ENCODE peak calls at places on chromosome X, in nine cellular contexts. E, D, W, Q, V, N, I, G and R are unnamed samples.

GRCh38 chrX:39491548-39492297 is 606.0 kb downstream of the BCOR start:
- DNase-seq in D (no peak), I (no peak), V (peak; percentile 40), E (no peak), G (no peak), W (no peak), Q (no peak), N (peak; percentile 41), R (peak; percentile 77)

GRCh38 chrX:110944793-110945466 is 149.3 kb upstream of the CHRDL1 start:
- DNase-seq in V (no peak), G (no peak), E (peak; percentile 67), W (no peak), N (no peak), I (no peak), Q (peak; percentile 7), D (peak; percentile 35), R (no peak)

GRCh38 chrX:71178908-71179307 is 34.3 kb downstream of the NLGN3 start:
- DNase-seq in Q (peak; percentile 66), G (peak; percentile 79), I (peak; percentile 37), N (peak; percentile 8), V (peak; percentile 50), E (peak; percentile 71), D (peak; percentile 25), W (peak; percentile 76), R (peak; percentile 51)

GRCh38 chrX:10415704-10416001 is 204.7 kb downstream of the MID1 start:
- DNase-seq in W (no peak), Q (peak; percentile 45), E (no peak), G (peak; percentile 8), V (no peak), D (no peak), N (no peak), I (no peak), R (no peak)

GRCh38 chrX:19636989-19637388 is 121.7 kb upstream of the MAP3K15 start:
- DNase-seq in V (no peak), D (no peak), E (no peak), W (no peak), N (no peak), Q (no peak), I (no peak), G (no peak), R (no peak)

GRCh38 chrX:107849747-107850478 is 24.2 kb downstream of the MID2 start:
- DNase-seq in D (no peak), G (no peak), V (no peak), W (peak; percentile 4), Q (no peak), N (no peak), E (no peak), I (no peak), R (peak; percentile 11)

GRCh38 chrX:80808854-80809493 is 703 bp downstream of the BRWD3 start:
- DNase-seq in W (peak; percentile 1), V (peak; percentile 31), N (peak; percentile 31), G (peak; percentile 12), D (peak; percentile 37), E (peak; percentile 56), Q (peak; percentile 7), I (no peak), R (peak; percentile 46)

GRCh38 chrX:71941771-71942170 is 31.1 kb downstream of the NHSL2 start:
- DNase-seq in V (no peak), E (no peak), D (no peak), G (peak; percentile 80), W (no peak), N (no peak), I (peak; percentile 66), Q (peak; percentile 45), R (no peak)

GRCh38 chrX:155020591-155020990 is 1.9 kb downstream of the F8 start:
- DNase-seq in W (no peak), E (no peak), N (no peak), D (no peak), Q (no peak), V (no peak), G (no peak), I (no peak), R (no peak)

GRCh38 chrX:74579597-74580209 is 34.7 kb downstream of the RLIM start:
- DNase-seq in I (no peak), G (peak; percentile 5), V (no peak), W (no peak), Q (peak; percentile 49), E (no peak), N (no peak), D (no peak), R (peak; percentile 8)

GRCh38 chrX:149982310-149982709 is 44.0 kb upstream of the EOLA2 start:
- DNase-seq in N (no peak), W (no peak), G (no peak), D (no peak), V (no peak), Q (no peak), E (no peak), I (no peak), R (no peak)

GRCh38 chrX:53262918-53263394 is 18.4 kb downstream of the IQSEC2 start:
- DNase-seq in W (peak; percentile 49), E (no peak), Q (peak; percentile 56), D (no peak), I (no peak), G (peak; percentile 63), V (no peak), N (no peak), R (peak; percentile 38)

GRCh38 chrX:72498782-72499181 is 73.9 kb downstream of the HDAC8 start:
- DNase-seq in I (no peak), V (no peak), D (no peak), E (no peak), W (peak; percentile 16), Q (no peak), G (peak; percentile 3), N (no peak), R (no peak)

GRCh38 chrX:7145454-7145853 is 2.1 kb upstream of the STS start:
- DNase-seq in I (no peak), Q (no peak), N (no peak), W (no peak), G (no peak), D (no peak), E (no peak), V (no peak), R (no peak)

GRCh38 chrX:129686422-129686948 is 31.7 kb upstream of the APLN start:
- DNase-seq in D (no peak), E (no peak), W (no peak), Q (no peak), G (peak; percentile 88), N (no peak), I (peak; percentile 50), V (no peak), R (no peak)

GRCh38 chrX:70504772-70505450 is 60.3 kb downstream of the DLG3 start:
- DNase-seq in W (no peak), G (no peak), E (no peak), D (no peak), V (no peak), I (no peak), N (no peak), Q (no peak), R (peak; percentile 77)

GRCh38 chrX:109281478-109282275 is 200.2 kb downstream of the GUCY2F start:
- DNase-seq in D (no peak), W (peak; percentile 18), E (no peak), V (no peak), I (peak; percentile 19), G (peak; percentile 90), Q (peak; percentile 43), N (no peak), R (no peak)

GRCh38 chrX:15146515-15146914 is 123.4 kb downstream of the ASB9 start:
- DNase-seq in E (no peak), G (peak; percentile 17), I (no peak), Q (peak; percentile 4), W (peak; percentile 41), N (no peak), V (peak; percentile 11), D (no peak), R (peak; percentile 41)

GRCh38 chrX:64377753-64378152 is 17.5 kb downstream of the MTMR8 start:
- DNase-seq in D (no peak), V (no peak), W (no peak), N (no peak), E (no peak), I (no peak), G (no peak), Q (no peak), R (no peak)

GRCh38 chrX:152915541-152916241 is 17.8 kb downstream of the ZNF185 start:
- DNase-seq in G (peak; percentile 32), I (no peak), N (no peak), W (peak; percentile 53), E (no peak), Q (peak; percentile 76), V (peak; percentile 12), D (no peak), R (peak; percentile 9)

GRCh38 chrX:142978130-142978684 is 47.5 kb upstream of the SPANXN4 start:
- DNase-seq in Q (no peak), W (no peak), N (no peak), G (no peak), D (no peak), I (no peak), E (no peak), V (no peak), R (no peak)